ENCODE peak calls at places on chromosomes 11 and 22, in seven cellular contexts. O is GM23338, F is cardiac muscle cell, N is endodermal cell, Y is neuronal stem cell, U is breast epithelium, D is AG04450. E is an unnamed sample.

GRCh38 chr22:37566903-37567798 is 6.9 kb downstream of the CDC42EP1 start:
- DNase-seq in O (peak), F (peak), N (peak), Y (peak), U (peak), D (no peak), E (peak)

GRCh38 chr11:41301023-41301422 is 158.4 kb downstream of the LRRC4C start:
- DNase-seq in O (no peak), F (no peak), N (no peak), Y (no peak), U (no peak), D (no peak), E (no peak)

GRCh38 chr11:48081151-48082010 is 101.0 kb downstream of the PTPRJ start:
- DNase-seq in O (no peak), F (no peak), N (no peak), Y (no peak), U (peak), D (no peak), E (no peak)

GRCh38 chr11:63897459-63898156 is 19.4 kb downstream of the RCOR2 start:
- DNase-seq in O (no peak), F (no peak), N (no peak), Y (no peak), U (no peak), D (no peak), E (peak)

GRCh38 chr22:39384750-39385480 is 14.7 kb upstream of the TAB1 start:
- DNase-seq in O (peak), F (peak), N (peak), Y (peak), U (no peak), D (no peak), E (no peak)

GRCh38 chr11:76707293-76707825 is 36.8 kb upstream of the LRRC32 start:
- DNase-seq in O (no peak), F (no peak), N (no peak), Y (no peak), U (no peak), D (no peak), E (no peak)

GRCh38 chr11:59429924-59430516 is 3.8 kb upstream of the OR5A2 start:
- DNase-seq in O (peak), F (peak), N (peak), Y (peak), U (no peak), D (peak), E (no peak)

GRCh38 chr11:134361661-134362060 is 29.9 kb downstream of the GLB1L2 start:
- DNase-seq in O (peak), F (no peak), N (peak), Y (no peak), U (no peak), D (no peak), E (no peak)

GRCh38 chr11:86802601-86803051 is 2.3 kb downstream of the PRSS23 start:
- DNase-seq in O (peak), F (peak), N (peak), Y (no peak), U (no peak), D (no peak), E (no peak)

GRCh38 chr11:6667733-6668374 is 12.2 kb upstream of the DCHS1 start:
- DNase-seq in O (peak), F (peak), N (peak), Y (no peak), U (no peak), D (no peak), E (no peak)

GRCh38 chr11:35190804-35191348 is 51.9 kb downstream of the CD44 start:
- DNase-seq in O (no peak), F (no peak), N (no peak), Y (no peak), U (no peak), D (peak), E (no peak)

GRCh38 chr11:71214553-71215371 is 37.6 kb downstream of the SHANK2 start:
- DNase-seq in O (no peak), F (no peak), N (no peak), Y (no peak), U (no peak), D (no peak), E (no peak)

GRCh38 chr11:61752117-61752924 is at the start of gene MYRF:
- DNase-seq in O (peak), F (peak), N (peak), Y (peak), U (no peak), D (no peak), E (peak)

GRCh38 chr11:113296447-113297205 is 17.8 kb upstream of the TTC12 start:
- DNase-seq in O (peak), F (no peak), N (peak), Y (no peak), U (no peak), D (no peak), E (no peak)

GRCh38 chr22:16970446-16970845 is 37.6 kb downstream of the GAB4 start:
- DNase-seq in O (no peak), F (no peak), N (no peak), Y (no peak), U (no peak), D (no peak), E (no peak)

GRCh38 chr22:36369922-36370781 is 17.6 kb downstream of the MYH9 start:
- DNase-seq in O (no peak), F (peak), N (peak), Y (no peak), U (peak), D (no peak), E (no peak)

GRCh38 chr11:88543902-88544655 is 206.5 kb upstream of the CTSC start:
- DNase-seq in O (peak), F (peak), N (peak), Y (peak), U (peak), D (peak), E (no peak)

GRCh38 chr11:48020092-48020755 is 39.9 kb downstream of the PTPRJ start:
- DNase-seq in O (no peak), F (no peak), N (no peak), Y (no peak), U (no peak), D (no peak), E (no peak)

GRCh38 chr11:116043857-116044256 is 539.6 kb upstream of the CADM1 start:
- DNase-seq in O (no peak), F (no peak), N (no peak), Y (no peak), U (no peak), D (no peak), E (no peak)

GRCh38 chr22:31089101-31090100 is 8.3 kb downstream of the SMTN start:
- DNase-seq in O (peak), F (peak), N (peak), Y (no peak), U (no peak), D (no peak), E (peak)

GRCh38 chr22:28669388-28669787 is 10.3 kb downstream of the TTC28 start:
- DNase-seq in O (no peak), F (no peak), N (no peak), Y (no peak), U (no peak), D (no peak), E (no peak)

GRCh38 chr22:28670153-28670552 is 9.5 kb downstream of the TTC28 start:
- DNase-seq in O (no peak), F (no peak), N (no peak), Y (no peak), U (no peak), D (no peak), E (no peak)

GRCh38 chr22:28670691-28671261 is 8.9 kb downstream of the TTC28 start:
- DNase-seq in O (no peak), F (no peak), N (no peak), Y (no peak), U (no peak), D (no peak), E (no peak)

GRCh38 chr22:28674121-28674563 is 5.5 kb downstream of the TTC28 start:
- DNase-seq in O (no peak), F (no peak), N (no peak), Y (no peak), U (no peak), D (no peak), E (no peak)
- H3K27ac ChIP-seq in O (no peak), F (no peak), N (no peak), Y (no peak), U (no peak), D (no peak), E (no peak)

DNA sequence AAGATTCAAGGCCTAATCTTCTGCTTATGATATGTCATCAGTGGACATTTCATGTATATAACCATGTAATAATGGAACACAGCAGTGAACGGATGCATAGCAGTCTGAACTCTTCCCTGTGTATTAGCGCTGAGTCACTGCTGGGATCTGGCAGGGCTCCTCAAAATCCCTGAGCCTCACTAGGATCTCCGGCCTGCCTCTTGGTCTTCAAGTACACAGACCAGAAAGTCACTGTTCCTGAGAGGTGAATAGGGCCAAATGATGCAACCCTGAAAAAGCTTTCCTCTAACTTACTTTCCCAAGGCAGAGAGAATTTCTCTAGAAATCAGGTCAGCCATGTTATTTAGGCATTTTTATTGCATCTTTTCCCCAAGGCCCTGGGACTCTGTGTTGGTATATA is 35.0 kb downstream of the POU2AF1 start:
- DNase-seq in O (no peak), F (no peak), N (peak), Y (no peak), U (no peak), D (no peak), E (no peak)
- H3K27ac ChIP-seq in O (no peak), F (no peak), N (no peak), Y (no peak), U (no peak), D (no peak), E (no peak)

GRCh38 chr11:119743041-119743440 is 14.0 kb upstream of the NECTIN1 start:
- DNase-seq in O (no peak), F (no peak), N (no peak), Y (no peak), U (no peak), D (no peak), E (no peak)
- H3K27ac ChIP-seq in O (no peak), F (no peak), N (no peak), Y (no peak), U (peak), D (no peak), E (no peak)

GRCh38 chr11:65576232-65576866 is 496 bp downstream of the EHBP1L1 start:
- DNase-seq in O (no peak), F (no peak), N (no peak), Y (no peak), U (no peak), D (no peak), E (no peak)

GRCh38 chr11:65574147-65574962 is 1.5 kb upstream of the EHBP1L1 start:
- DNase-seq in O (peak), F (peak), N (peak), Y (peak), U (peak), D (peak), E (peak)

GRCh38 chr11:65576867-65577755 is 1.3 kb downstream of the EHBP1L1 start:
- DNase-seq in O (no peak), F (no peak), N (no peak), Y (no peak), U (no peak), D (no peak), E (no peak)

GRCh38 chr11:65574963-65575567 is 788 bp upstream of the EHBP1L1 start:
- DNase-seq in O (peak), F (no peak), N (peak), Y (no peak), U (no peak), D (no peak), E (no peak)

GRCh38 chr11:65575568-65576231 is at the start of gene EHBP1L1:
- DNase-seq in O (peak), F (peak), N (peak), Y (no peak), U (no peak), D (no peak), E (peak)
- H3K27ac ChIP-seq in O (no peak), F (no peak), N (no peak), Y (no peak), U (peak), D (peak), E (peak)

GRCh38 chr11:16791494-16791961 is 53.1 kb downstream of the C11orf58 start:
- DNase-seq in O (no peak), F (no peak), N (no peak), Y (no peak), U (peak), D (peak), E (no peak)

GRCh38 chr11:16794047-16794818 is 55.8 kb downstream of the C11orf58 start:
- DNase-seq in O (no peak), F (no peak), N (no peak), Y (no peak), U (no peak), D (no peak), E (no peak)

GRCh38 chr11:16793511-16793910 is 55.1 kb downstream of the C11orf58 start:
- DNase-seq in O (no peak), F (no peak), N (no peak), Y (no peak), U (no peak), D (no peak), E (no peak)

GRCh38 chr11:16792426-16792825 is 54.0 kb downstream of the C11orf58 start:
- DNase-seq in O (no peak), F (no peak), N (no peak), Y (no peak), U (no peak), D (no peak), E (no peak)

DNA sequence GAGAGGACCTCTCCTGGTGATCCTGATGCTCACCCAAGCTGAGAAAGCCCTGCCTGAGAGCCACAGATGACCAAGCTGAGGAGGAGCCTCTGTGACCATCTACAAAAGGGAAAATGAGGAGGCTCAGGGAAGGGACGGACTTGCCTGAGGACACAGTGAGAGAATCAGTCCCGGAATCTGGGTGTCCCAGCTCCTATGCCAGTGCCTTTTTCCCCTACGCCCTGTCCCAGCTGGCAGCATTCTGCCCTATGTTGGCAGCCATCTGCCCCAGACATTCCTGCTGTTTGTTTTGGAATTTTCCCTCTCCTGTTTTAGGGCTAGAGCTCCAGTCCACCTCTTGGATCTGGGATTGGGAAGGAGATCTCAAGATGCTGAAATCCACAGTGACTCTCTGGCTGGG is 54.6 kb downstream of the C11orf58 start:
- DNase-seq in O (no peak), F (no peak), N (no peak), Y (no peak), U (peak), D (no peak), E (no peak)
- H3K27ac ChIP-seq in O (no peak), F (no peak), N (no peak), Y (no peak), U (peak), D (no peak), E (no peak)

E was measured in caudate nucleus.